ENCODE peak calls at places on chromosomes 4 and X, in four cellular contexts. J is NCI-H345, G is endothelial cell, N is posterior cingulate gyrus. Q is an unnamed sample.

GRCh38 chr4:100420571-100420970 is 97.3 kb downstream of the EMCN start:
- DNase-seq in J (no peak), G (no peak), N (no peak), Q (no peak)

GRCh38 chr4:74632634-74633033 is 161.7 kb downstream of the BTC start:
- DNase-seq in J (no peak), G (no peak), N (no peak), Q (no peak)

GRCh38 chr4:54661156-54661555 is 3.4 kb downstream of the KIT start:
- DNase-seq in J (no peak), G (no peak), N (no peak), Q (no peak)

GRCh38 chr4:170089274-170089742 is 448 bp downstream of the AADAT start:
- DNase-seq in J (peak), G (peak), N (no peak), Q (peak)

GRCh38 chrX:112818114-112819012 is 22.3 kb downstream of the AMOT start:
- DNase-seq in J (peak), G (no peak), N (no peak), Q (no peak)

GRCh38 chrX:141278306-141278705 is 36.0 kb upstream of the SPANXC start:
- DNase-seq in J (peak), G (peak), N (no peak), Q (peak)

GRCh38 chr4:146943691-146944375 is 1.8 kb downstream of the TTC29 start:
- DNase-seq in J (no peak), G (no peak), N (no peak), Q (no peak)

GRCh38 chr4:55378617-55379467 is 16.9 kb upstream of the TMEM165 start:
- DNase-seq in J (no peak), G (no peak), N (no peak), Q (no peak)

GRCh38 chr4:92600638-92601037 is 296.9 kb downstream of the GRID2 start:
- DNase-seq in J (no peak), G (peak), N (no peak), Q (no peak)

GRCh38 chr4:3491681-3492405 is 28.7 kb downstream of the DOK7 start:
- DNase-seq in J (no peak), G (no peak), N (no peak), Q (no peak)

GRCh38 chr4:118280501-118281218 is 72.1 kb downstream of the PRSS12 start:
- DNase-seq in J (peak), G (peak), N (no peak), Q (no peak)

GRCh38 chr4:2753444-2753843 is 2.7 kb downstream of the TNIP2 start:
- DNase-seq in J (no peak), G (no peak), N (no peak), Q (no peak)